ENCODE peak calls at places on chromosome 5, in nine cellular contexts. E is AG04450; K is stimulated activated naive CD8-positive, alpha-beta T cell treated with anti-CD3 and anti-CD28 coated beads, Interleukin-15, Interleukin-2, amounts not matched to agents 100 U/mL and 50 U/mL, for 24 hours; S is nucleus accumbens; L is fibroblast of villous mesenchyme; U is activated CD4-positive, alpha-beta T cell treated with anti-CD3 and anti-CD28 coated beads for 1 hour; B is stimulated activated CD4-positive, alpha-beta T cell treated with anti-CD3 and anti-CD28 coated beads, Interleukin-2, amount 100 ng/mL, for 24 hours; G is tibial artery; R is stimulated activated CD8-positive, alpha-beta memory T cell treated with anti-CD3 and anti-CD28 coated beads, Interleukin-4, amount 100 ng/mL, for 4 hours. H is an unnamed sample.

GRCh38 chr5:73299017-73299630 is 126.1 kb downstream of the TMEM174 start:
- DNase-seq in E (no peak), K (peak), S (no peak), L (no peak), U (no peak), B (no peak), G (no peak), R (no peak), H (no peak)

GRCh38 chr5:40986666-40987065 is 77.4 kb downstream of the C7 start:
- DNase-seq in E (no peak), K (no peak), S (no peak), L (no peak), U (no peak), B (no peak), G (no peak), R (no peak), H (no peak)

GRCh38 chr5:53359906-53360305 is 120.5 kb upstream of the FST start:
- DNase-seq in E (no peak), K (no peak), S (no peak), L (no peak), U (no peak), B (no peak), G (no peak), R (no peak), H (no peak)

GRCh38 chr5:145681686-145682085 is 153.5 kb downstream of the PRELID2 start:
- DNase-seq in E (peak), K (peak), S (no peak), L (peak), U (no peak), B (no peak), G (peak), R (no peak), H (no peak)

GRCh38 chr5:34042302-34042701 is 711 bp downstream of the C1QTNF3 start:
- DNase-seq in E (no peak), K (no peak), S (no peak), L (no peak), U (no peak), B (no peak), G (peak), R (no peak), H (no peak)

GRCh38 chr5:129904102-129904666 is at the start of gene CHSY3:
- DNase-seq in E (peak), K (peak), S (peak), L (peak), U (no peak), B (peak), G (peak), R (no peak), H (no peak)

GRCh38 chr5:138527170-138527569 is 15.9 kb downstream of the ETF1 start:
- DNase-seq in E (no peak), K (no peak), S (no peak), L (no peak), U (no peak), B (no peak), G (no peak), R (no peak), H (no peak)

GRCh38 chr5:61019642-61020041 is 74.6 kb downstream of the NDUFAF2 start:
- DNase-seq in E (no peak), K (no peak), S (no peak), L (no peak), U (no peak), B (no peak), G (no peak), R (no peak), H (no peak)

GRCh38 chr5:167797933-167798332 is 493.5 kb upstream of the WWC1 start:
- DNase-seq in E (no peak), K (no peak), S (no peak), L (no peak), U (no peak), B (no peak), G (no peak), R (no peak), H (no peak)

GRCh38 chr5:72110401-72111013 is 3.2 kb downstream of the MAP1B start:
- DNase-seq in E (no peak), K (no peak), S (peak), L (no peak), U (no peak), B (no peak), G (peak), R (no peak), H (peak)

GRCh38 chr5:140398379-140398811 is 3.2 kb upstream of the ANKHD1 start:
- DNase-seq in E (no peak), K (no peak), S (no peak), L (no peak), U (no peak), B (no peak), G (no peak), R (no peak), H (no peak)

GRCh38 chr5:17221843-17222614 is 4.6 kb downstream of the BASP1 start:
- DNase-seq in E (no peak), K (no peak), S (no peak), L (peak), U (no peak), B (no peak), G (no peak), R (no peak), H (peak)

GRCh38 chr5:68924490-68925145 is 169.2 kb upstream of the SLC30A5 start:
- DNase-seq in E (no peak), K (no peak), S (no peak), L (peak), U (no peak), B (no peak), G (no peak), R (no peak), H (no peak)

GRCh38 chr5:159061186-159061796 is 38.4 kb downstream of the EBF1 start:
- DNase-seq in E (no peak), K (no peak), S (no peak), L (peak), U (no peak), B (no peak), G (peak), R (no peak), H (no peak)

GRCh38 chr5:7884491-7885273 is 15.7 kb downstream of the MTRR start:
- DNase-seq in E (no peak), K (no peak), S (peak), L (no peak), U (no peak), B (no peak), G (no peak), R (no peak), H (peak)

H was measured in DMS79.